ENCODE peak calls at places on chromosomes 4 and X, in seven cellular contexts. One of them, this sample, is unnamed.

GRCh38 chr4:27098034-27098433 is 237.4 kb downstream of the STIM2 start:
- DNase-seq in esophagus squamous epithelium: no peak
- DNase-seq in IMR-90: no peak
- DNase-seq in suprapubic skin: no peak
- DNase-seq in uterus: no peak
- DNase-seq in transverse colon: no peak
- DNase-seq in HCT116: no peak
- DNase-seq in this sample: no peak

GRCh38 chrX:129316461-129316860 is 206.8 kb downstream of the SMARCA1 start:
- DNase-seq in esophagus squamous epithelium: no peak
- DNase-seq in IMR-90: no peak
- DNase-seq in suprapubic skin: no peak
- DNase-seq in uterus: no peak
- DNase-seq in transverse colon: no peak
- DNase-seq in HCT116: no peak
- DNase-seq in this sample: no peak

GRCh38 chrX:134453631-134454030 is 6.3 kb upstream of the HPRT1 start:
- DNase-seq in esophagus squamous epithelium: no peak
- DNase-seq in IMR-90: no peak
- DNase-seq in suprapubic skin: no peak
- DNase-seq in uterus: no peak
- DNase-seq in transverse colon: peak; percentile 58
- DNase-seq in HCT116: no peak
- DNase-seq in this sample: no peak

GRCh38 chrX:106684207-106684606 is 42.3 kb upstream of the RNF128 start:
- DNase-seq in esophagus squamous epithelium: no peak
- DNase-seq in IMR-90: no peak
- DNase-seq in suprapubic skin: no peak
- DNase-seq in uterus: no peak
- DNase-seq in transverse colon: no peak
- DNase-seq in HCT116: no peak
- DNase-seq in this sample: no peak

GRCh38 chr4:85565761-85566480 is 91.0 kb downstream of the ARHGAP24 start:
- DNase-seq in esophagus squamous epithelium: no peak
- DNase-seq in IMR-90: no peak
- DNase-seq in suprapubic skin: no peak
- DNase-seq in uterus: no peak
- DNase-seq in transverse colon: no peak
- DNase-seq in HCT116: no peak
- DNase-seq in this sample: no peak

GRCh38 chr4:168648929-168649328 is 152.1 kb downstream of the PALLD start:
- DNase-seq in esophagus squamous epithelium: no peak
- DNase-seq in IMR-90: peak; percentile 82
- DNase-seq in suprapubic skin: no peak
- DNase-seq in uterus: peak; percentile 29
- DNase-seq in transverse colon: no peak
- DNase-seq in HCT116: no peak
- DNase-seq in this sample: no peak

GRCh38 chrX:129472116-129472515 is 51.2 kb downstream of the SMARCA1 start:
- DNase-seq in esophagus squamous epithelium: no peak
- DNase-seq in IMR-90: peak; percentile 25
- DNase-seq in suprapubic skin: no peak
- DNase-seq in uterus: no peak
- DNase-seq in transverse colon: no peak
- DNase-seq in HCT116: no peak
- DNase-seq in this sample: no peak

GRCh38 chr4:7134737-7135388 is 57.5 kb upstream of the SORCS2 start:
- DNase-seq in esophagus squamous epithelium: no peak
- DNase-seq in IMR-90: peak; percentile 84
- DNase-seq in suprapubic skin: peak; percentile 70
- DNase-seq in uterus: peak; percentile 77
- DNase-seq in transverse colon: peak; percentile 32
- DNase-seq in HCT116: no peak
- DNase-seq in this sample: no peak

GRCh38 chrX:9767375-9767774 is 1.7 kb upstream of the GPR143 start:
- DNase-seq in esophagus squamous epithelium: no peak
- DNase-seq in IMR-90: no peak
- DNase-seq in suprapubic skin: no peak
- DNase-seq in uterus: no peak
- DNase-seq in transverse colon: no peak
- DNase-seq in HCT116: no peak
- DNase-seq in this sample: no peak

GRCh38 chr4:48360285-48360965 is 19.1 kb downstream of the SLAIN2 start:
- DNase-seq in esophagus squamous epithelium: no peak
- DNase-seq in IMR-90: peak; percentile 86
- DNase-seq in suprapubic skin: no peak
- DNase-seq in uterus: no peak
- DNase-seq in transverse colon: no peak
- DNase-seq in HCT116: no peak
- DNase-seq in this sample: no peak

GRCh38 chr4:7625073-7625472 is 190.3 kb upstream of the PSAPL1 start:
- DNase-seq in esophagus squamous epithelium: no peak
- DNase-seq in IMR-90: peak; percentile 49
- DNase-seq in suprapubic skin: no peak
- DNase-seq in uterus: no peak
- DNase-seq in transverse colon: no peak
- DNase-seq in HCT116: no peak
- DNase-seq in this sample: no peak

GRCh38 chr4:24969486-24969885 is 56.6 kb upstream of the CCDC149 start:
- DNase-seq in esophagus squamous epithelium: no peak
- DNase-seq in IMR-90: no peak
- DNase-seq in suprapubic skin: no peak
- DNase-seq in uterus: no peak
- DNase-seq in transverse colon: no peak
- DNase-seq in HCT116: no peak
- DNase-seq in this sample: no peak

GRCh38 chr4:123418486-123418931 is 21.9 kb downstream of the SPRY1 start:
- DNase-seq in esophagus squamous epithelium: no peak
- DNase-seq in IMR-90: peak; percentile 92
- DNase-seq in suprapubic skin: no peak
- DNase-seq in uterus: no peak
- DNase-seq in transverse colon: no peak
- DNase-seq in HCT116: no peak
- DNase-seq in this sample: peak; percentile 31

GRCh38 chrX:24219320-24219719 is 69.8 kb downstream of the ZFX start:
- DNase-seq in esophagus squamous epithelium: no peak
- DNase-seq in IMR-90: no peak
- DNase-seq in suprapubic skin: no peak
- DNase-seq in uterus: no peak
- DNase-seq in transverse colon: no peak
- DNase-seq in HCT116: no peak
- DNase-seq in this sample: no peak

GRCh38 chrX:1767026-1767425 is 152.2 kb downstream of the ASMT start:
- DNase-seq in esophagus squamous epithelium: no peak
- DNase-seq in IMR-90: no peak
- DNase-seq in suprapubic skin: no peak
- DNase-seq in uterus: no peak
- DNase-seq in transverse colon: no peak
- DNase-seq in HCT116: no peak
- DNase-seq in this sample: no peak

GRCh38 chr4:114807759-114808404 is 209.3 kb downstream of the UGT8 start:
- DNase-seq in esophagus squamous epithelium: no peak
- DNase-seq in IMR-90: peak; percentile 3
- DNase-seq in suprapubic skin: no peak
- DNase-seq in uterus: no peak
- DNase-seq in transverse colon: no peak
- DNase-seq in HCT116: peak; percentile 42
- DNase-seq in this sample: no peak

GRCh38 chr4:8908206-8908893 is 36.7 kb upstream of the HMX1 start:
- DNase-seq in esophagus squamous epithelium: no peak
- DNase-seq in IMR-90: no peak
- DNase-seq in suprapubic skin: peak; percentile 45
- DNase-seq in uterus: no peak
- DNase-seq in transverse colon: peak; percentile 4
- DNase-seq in HCT116: no peak
- DNase-seq in this sample: no peak

GRCh38 chr4:80918004-80918403 is 112.5 kb upstream of the BMP3 start:
- DNase-seq in esophagus squamous epithelium: no peak
- DNase-seq in IMR-90: peak; percentile 52
- DNase-seq in suprapubic skin: no peak
- DNase-seq in uterus: no peak
- DNase-seq in transverse colon: no peak
- DNase-seq in HCT116: no peak
- DNase-seq in this sample: no peak

GRCh38 chrX:151402719-151403390 is 5.8 kb downstream of the VMA21 start:
- DNase-seq in esophagus squamous epithelium: no peak
- DNase-seq in IMR-90: no peak
- DNase-seq in suprapubic skin: no peak
- DNase-seq in uterus: no peak
- DNase-seq in transverse colon: no peak
- DNase-seq in HCT116: no peak
- DNase-seq in this sample: peak; percentile 77

GRCh38 chr4:21192367-21192766 is 492.1 kb downstream of the PACRGL start:
- DNase-seq in esophagus squamous epithelium: no peak
- DNase-seq in IMR-90: no peak
- DNase-seq in suprapubic skin: no peak
- DNase-seq in uterus: no peak
- DNase-seq in transverse colon: no peak
- DNase-seq in HCT116: no peak
- DNase-seq in this sample: no peak

GRCh38 chr4:121217385-121217784 is 53.3 kb upstream of the TNIP3 start:
- DNase-seq in esophagus squamous epithelium: no peak
- DNase-seq in IMR-90: peak; percentile 46
- DNase-seq in suprapubic skin: no peak
- DNase-seq in uterus: no peak
- DNase-seq in transverse colon: no peak
- DNase-seq in HCT116: no peak
- DNase-seq in this sample: no peak

GRCh38 chr4:189090174-189090814 is 850.4 kb upstream of the FRG1 start:
- DNase-seq in esophagus squamous epithelium: no peak
- DNase-seq in IMR-90: peak; percentile 45
- DNase-seq in suprapubic skin: no peak
- DNase-seq in uterus: no peak
- DNase-seq in transverse colon: no peak
- DNase-seq in HCT116: peak; percentile 19
- DNase-seq in this sample: no peak

GRCh38 chr4:124526760-124527159 is 185.8 kb downstream of the ANKRD50 start:
- DNase-seq in esophagus squamous epithelium: no peak
- DNase-seq in IMR-90: peak; percentile 2
- DNase-seq in suprapubic skin: no peak
- DNase-seq in uterus: no peak
- DNase-seq in transverse colon: no peak
- DNase-seq in HCT116: no peak
- DNase-seq in this sample: no peak

GRCh38 chrX:129754266-129755024 is 15.7 kb downstream of the XPNPEP2 start:
- DNase-seq in esophagus squamous epithelium: no peak
- DNase-seq in IMR-90: no peak
- DNase-seq in suprapubic skin: no peak
- DNase-seq in uterus: no peak
- DNase-seq in transverse colon: no peak
- DNase-seq in HCT116: no peak
- DNase-seq in this sample: no peak

GRCh38 chrX:47584714-47585113 is 2.5 kb downstream of the TIMP1 start:
- DNase-seq in esophagus squamous epithelium: no peak
- DNase-seq in IMR-90: no peak
- DNase-seq in suprapubic skin: no peak
- DNase-seq in uterus: no peak
- DNase-seq in transverse colon: no peak
- DNase-seq in HCT116: no peak
- DNase-seq in this sample: peak; percentile 6

DNA sequence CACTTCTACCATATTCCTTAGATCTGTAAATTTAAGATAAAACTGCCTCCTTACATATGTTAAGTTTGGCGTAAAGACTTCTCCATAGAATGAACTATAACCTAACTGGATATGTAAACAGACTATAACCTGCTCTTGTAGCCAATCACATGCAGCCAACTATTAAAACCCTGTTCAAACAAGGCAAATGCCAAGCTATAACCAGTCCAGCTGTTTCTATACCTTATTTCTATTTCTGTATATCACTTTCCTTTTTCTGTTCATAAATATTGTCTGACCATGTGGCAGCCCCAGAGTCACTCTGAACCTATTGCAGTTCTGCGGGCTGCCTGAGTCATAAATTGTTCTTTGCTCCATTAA is 12.4 kb upstream of the POF1B start:
- DNase-seq in esophagus squamous epithelium: no peak
- DNase-seq in IMR-90: no peak
- DNase-seq in suprapubic skin: no peak
- DNase-seq in uterus: no peak
- DNase-seq in transverse colon: no peak
- DNase-seq in HCT116: no peak
- DNase-seq in this sample: no peak
- H3K27ac ChIP-seq in esophagus squamous epithelium: no peak overlapping the region
- H3K27ac ChIP-seq in IMR-90: no peak overlapping the region
- H3K27ac ChIP-seq in suprapubic skin: no peak overlapping the region
- H3K27ac ChIP-seq in uterus: no peak overlapping the region
- H3K27ac ChIP-seq in transverse colon: no peak overlapping the region
- H3K27ac ChIP-seq in HCT116: no peak overlapping the region
- H3K27ac ChIP-seq in this sample: no peak overlapping the region

GRCh38 chrX:100652266-100652665 is 8.3 kb downstream of the SRPX2 start:
- DNase-seq in esophagus squamous epithelium: no peak
- DNase-seq in IMR-90: no peak
- DNase-seq in suprapubic skin: no peak
- DNase-seq in uterus: no peak
- DNase-seq in transverse colon: no peak
- DNase-seq in HCT116: no peak
- DNase-seq in this sample: no peak

GRCh38 chrX:100650841-100651240 is 6.8 kb downstream of the SRPX2 start:
- DNase-seq in esophagus squamous epithelium: no peak
- DNase-seq in IMR-90: no peak
- DNase-seq in suprapubic skin: no peak
- DNase-seq in uterus: no peak
- DNase-seq in transverse colon: no peak
- DNase-seq in HCT116: no peak
- DNase-seq in this sample: no peak

GRCh38 chrX:100648601-100649417 is 4.8 kb downstream of the SRPX2 start:
- DNase-seq in esophagus squamous epithelium: no peak
- DNase-seq in IMR-90: peak; percentile 84
- DNase-seq in suprapubic skin: no peak
- DNase-seq in uterus: peak; percentile 46
- DNase-seq in transverse colon: peak; percentile 20
- DNase-seq in HCT116: no peak
- DNase-seq in this sample: no peak

GRCh38 chrX:100647739-100648138 is 3.7 kb downstream of the SRPX2 start:
- DNase-seq in esophagus squamous epithelium: no peak
- DNase-seq in IMR-90: no peak
- DNase-seq in suprapubic skin: no peak
- DNase-seq in uterus: no peak
- DNase-seq in transverse colon: no peak
- DNase-seq in HCT116: no peak
- DNase-seq in this sample: no peak

GRCh38 chrX:100649550-100650356 is 5.8 kb downstream of the SRPX2 start:
- DNase-seq in esophagus squamous epithelium: no peak
- DNase-seq in IMR-90: peak; percentile 90
- DNase-seq in suprapubic skin: peak; percentile 87
- DNase-seq in uterus: peak; percentile 86
- DNase-seq in transverse colon: peak; percentile 75
- DNase-seq in HCT116: no peak
- DNase-seq in this sample: peak; percentile 53
- TF ChIP-seq POLR2A in esophagus squamous epithelium: no peak
- TF ChIP-seq POLR2A in IMR-90: peak; percentile 61
- TF ChIP-seq POLR2A in suprapubic skin: no peak
- TF ChIP-seq POLR2A in uterus: peak; percentile 19
- TF ChIP-seq POLR2A in transverse colon: no peak
- TF ChIP-seq POLR2A in HCT116: no peak
- TF ChIP-seq POLR2A in this sample: no peak

GRCh38 chr4:108359936-108360681 is 191.4 kb upstream of the LEF1 start:
- DNase-seq in esophagus squamous epithelium: no peak
- DNase-seq in IMR-90: no peak
- DNase-seq in suprapubic skin: no peak
- DNase-seq in uterus: no peak
- DNase-seq in transverse colon: no peak
- DNase-seq in HCT116: no peak
- DNase-seq in this sample: no peak
- H3K4me3 ChIP-seq in esophagus squamous epithelium: no peak overlapping the region
- H3K4me3 ChIP-seq in IMR-90: no peak overlapping the region
- H3K4me3 ChIP-seq in suprapubic skin: no peak overlapping the region
- H3K4me3 ChIP-seq in uterus: no peak overlapping the region
- H3K4me3 ChIP-seq in transverse colon: no peak overlapping the region
- H3K4me3 ChIP-seq in HCT116: no peak overlapping the region
- H3K4me3 ChIP-seq in this sample: no peak overlapping the region

GRCh38 chr4:141457653-141458052 is 178.7 kb upstream of the IL15 start:
- DNase-seq in esophagus squamous epithelium: no peak
- DNase-seq in IMR-90: no peak
- DNase-seq in suprapubic skin: no peak
- DNase-seq in uterus: no peak
- DNase-seq in transverse colon: no peak
- DNase-seq in HCT116: no peak
- DNase-seq in this sample: no peak
- H3K27ac ChIP-seq in esophagus squamous epithelium: no peak overlapping the region
- H3K27ac ChIP-seq in IMR-90: no peak overlapping the region
- H3K27ac ChIP-seq in suprapubic skin: no peak overlapping the region
- H3K27ac ChIP-seq in uterus: no peak overlapping the region
- H3K27ac ChIP-seq in transverse colon: no peak overlapping the region
- H3K27ac ChIP-seq in HCT116: no peak overlapping the region
- H3K27ac ChIP-seq in this sample: no peak overlapping the region

This sample was measured in adrenal gland.